ENCODE peak calls at places on chromosome 5, in six cellular contexts. One of them, this sample, is unnamed.

GRCh38 chr5:53326420-53327153 is 153.8 kb upstream of the FST start:
- DNase-seq in OCI-LY7: no peak
- DNase-seq in neural progenitor cell: no peak
- DNase-seq in HCT116: no peak
- DNase-seq in PC-9: no peak
- DNase-seq in HepG2: no peak
- DNase-seq in this sample: no peak

GRCh38 chr5:109567374-109568044 is 122.2 kb upstream of the MAN2A1 start:
- DNase-seq in OCI-LY7: no peak
- DNase-seq in neural progenitor cell: no peak
- DNase-seq in HCT116: no peak
- DNase-seq in PC-9: no peak
- DNase-seq in HepG2: peak
- DNase-seq in this sample: no peak

GRCh38 chr5:146653560-146653959 is 137.6 kb upstream of the GPR151 start:
- DNase-seq in OCI-LY7: no peak
- DNase-seq in neural progenitor cell: no peak
- DNase-seq in HCT116: no peak
- DNase-seq in PC-9: no peak
- DNase-seq in HepG2: no peak
- DNase-seq in this sample: no peak

GRCh38 chr5:16626696-16627264 is 10.0 kb upstream of the RETREG1 start:
- DNase-seq in OCI-LY7: no peak
- DNase-seq in neural progenitor cell: no peak
- DNase-seq in HCT116: no peak
- DNase-seq in PC-9: no peak
- DNase-seq in HepG2: no peak
- DNase-seq in this sample: no peak

GRCh38 chr5:132215329-132215728 is 12.3 kb downstream of the P4HA2 start:
- DNase-seq in OCI-LY7: no peak
- DNase-seq in neural progenitor cell: no peak
- DNase-seq in HCT116: no peak
- DNase-seq in PC-9: peak
- DNase-seq in HepG2: no peak
- DNase-seq in this sample: peak

GRCh38 chr5:3364941-3365340 is 230.7 kb upstream of the IRX1 start:
- DNase-seq in OCI-LY7: peak
- DNase-seq in neural progenitor cell: no peak
- DNase-seq in HCT116: no peak
- DNase-seq in PC-9: no peak
- DNase-seq in HepG2: no peak
- DNase-seq in this sample: no peak

GRCh38 chr5:62305358-62305714 is 670 bp upstream of the KIF2A start:
- DNase-seq in OCI-LY7: no peak
- DNase-seq in neural progenitor cell: no peak
- DNase-seq in HCT116: no peak
- DNase-seq in PC-9: no peak
- DNase-seq in HepG2: no peak
- DNase-seq in this sample: no peak

GRCh38 chr5:36367524-36367923 is 65.8 kb upstream of the RANBP3L start:
- DNase-seq in OCI-LY7: no peak
- DNase-seq in neural progenitor cell: no peak
- DNase-seq in HCT116: no peak
- DNase-seq in PC-9: no peak
- DNase-seq in HepG2: no peak
- DNase-seq in this sample: no peak

GRCh38 chr5:134873494-134873893 is 677 bp upstream of the TXNDC15 start:
- DNase-seq in OCI-LY7: peak
- DNase-seq in neural progenitor cell: peak
- DNase-seq in HCT116: no peak
- DNase-seq in PC-9: no peak
- DNase-seq in HepG2: no peak
- DNase-seq in this sample: no peak

GRCh38 chr5:14900661-14901461 is 29.3 kb upstream of the ANKH start:
- DNase-seq in OCI-LY7: no peak
- DNase-seq in neural progenitor cell: no peak
- DNase-seq in HCT116: no peak
- DNase-seq in PC-9: peak
- DNase-seq in HepG2: peak
- DNase-seq in this sample: no peak

GRCh38 chr5:66861402-66861801 is 265.2 kb downstream of the MAST4 start:
- DNase-seq in OCI-LY7: no peak
- DNase-seq in neural progenitor cell: no peak
- DNase-seq in HCT116: no peak
- DNase-seq in PC-9: no peak
- DNase-seq in HepG2: no peak
- DNase-seq in this sample: no peak

GRCh38 chr5:88140396-88140862 is 128.2 kb downstream of the TMEM161B start:
- DNase-seq in OCI-LY7: no peak
- DNase-seq in neural progenitor cell: peak
- DNase-seq in HCT116: no peak
- DNase-seq in PC-9: no peak
- DNase-seq in HepG2: no peak
- DNase-seq in this sample: no peak

GRCh38 chr5:56818409-56819026 is 3.2 kb downstream of the MAP3K1 start:
- DNase-seq in OCI-LY7: no peak
- DNase-seq in neural progenitor cell: no peak
- DNase-seq in HCT116: no peak
- DNase-seq in PC-9: no peak
- DNase-seq in HepG2: no peak
- DNase-seq in this sample: no peak

GRCh38 chr5:18095061-18095460 is 460.8 kb downstream of the TAF11L14 start:
- DNase-seq in OCI-LY7: no peak
- DNase-seq in neural progenitor cell: no peak
- DNase-seq in HCT116: no peak
- DNase-seq in PC-9: no peak
- DNase-seq in HepG2: no peak
- DNase-seq in this sample: no peak

GRCh38 chr5:88827997-88828396 is 55.0 kb downstream of the MEF2C start:
- DNase-seq in OCI-LY7: no peak
- DNase-seq in neural progenitor cell: no peak
- DNase-seq in HCT116: no peak
- DNase-seq in PC-9: no peak
- DNase-seq in HepG2: no peak
- DNase-seq in this sample: no peak

GRCh38 chr5:145887976-145888574 is 15.3 kb upstream of the GRXCR2 start:
- DNase-seq in OCI-LY7: peak
- DNase-seq in neural progenitor cell: peak
- DNase-seq in HCT116: peak
- DNase-seq in PC-9: peak
- DNase-seq in HepG2: peak
- DNase-seq in this sample: peak

GRCh38 chr5:77791926-77792325 is 15.8 kb upstream of the TBCA start:
- DNase-seq in OCI-LY7: no peak
- DNase-seq in neural progenitor cell: no peak
- DNase-seq in HCT116: no peak
- DNase-seq in PC-9: no peak
- DNase-seq in HepG2: no peak
- DNase-seq in this sample: no peak

GRCh38 chr5:6185574-6185973 is 192.8 kb downstream of the MED10 start:
- DNase-seq in OCI-LY7: no peak
- DNase-seq in neural progenitor cell: no peak
- DNase-seq in HCT116: no peak
- DNase-seq in PC-9: no peak
- DNase-seq in HepG2: no peak
- DNase-seq in this sample: no peak

GRCh38 chr5:143772621-143773020 is 39.3 kb upstream of the HMHB1 start:
- DNase-seq in OCI-LY7: no peak
- DNase-seq in neural progenitor cell: no peak
- DNase-seq in HCT116: no peak
- DNase-seq in PC-9: no peak
- DNase-seq in HepG2: no peak
- DNase-seq in this sample: no peak

GRCh38 chr5:149938791-149939358 is 5.7 kb downstream of the PDE6A start:
- DNase-seq in OCI-LY7: no peak
- DNase-seq in neural progenitor cell: no peak
- DNase-seq in HCT116: no peak
- DNase-seq in PC-9: peak
- DNase-seq in HepG2: no peak
- DNase-seq in this sample: peak
- H3K27ac ChIP-seq in OCI-LY7: no peak
- H3K27ac ChIP-seq in neural progenitor cell: no peak
- H3K27ac ChIP-seq in HCT116: no peak
- H3K27ac ChIP-seq in PC-9: peak
- H3K27ac ChIP-seq in HepG2: no peak
- H3K27ac ChIP-seq in this sample: peak

GRCh38 chr5:133611357-133612020 is 852 bp downstream of the FSTL4 start:
- DNase-seq in OCI-LY7: no peak
- DNase-seq in neural progenitor cell: peak
- DNase-seq in HCT116: no peak
- DNase-seq in PC-9: no peak
- DNase-seq in HepG2: no peak
- DNase-seq in this sample: no peak
- H3K4me2 ChIP-seq in OCI-LY7: no peak
- H3K4me2 ChIP-seq in neural progenitor cell: peak
- H3K4me2 ChIP-seq in HCT116: peak
- H3K4me2 ChIP-seq in PC-9: no peak
- H3K4me2 ChIP-seq in HepG2: peak
- H3K4me2 ChIP-seq in this sample: peak

GRCh38 chr5:176386491-176386890 is 1.9 kb downstream of the NOP16 start:
- DNase-seq in OCI-LY7: no peak
- DNase-seq in neural progenitor cell: no peak
- DNase-seq in HCT116: no peak
- DNase-seq in PC-9: no peak
- DNase-seq in HepG2: no peak
- DNase-seq in this sample: no peak
- H3K4me3 ChIP-seq in OCI-LY7: peak
- H3K4me3 ChIP-seq in neural progenitor cell: no peak
- H3K4me3 ChIP-seq in HCT116: no peak
- H3K4me3 ChIP-seq in PC-9: peak
- H3K4me3 ChIP-seq in HepG2: peak
- H3K4me3 ChIP-seq in this sample: peak

GRCh38 chr5:102385365-102385764 is 89.3 kb upstream of the SLCO4C1 start:
- DNase-seq in OCI-LY7: no peak
- DNase-seq in neural progenitor cell: no peak
- DNase-seq in HCT116: no peak
- DNase-seq in PC-9: no peak
- DNase-seq in HepG2: no peak
- DNase-seq in this sample: no peak

GRCh38 chr5:102388235-102388634 is 92.2 kb upstream of the SLCO4C1 start:
- DNase-seq in OCI-LY7: no peak
- DNase-seq in neural progenitor cell: no peak
- DNase-seq in HCT116: no peak
- DNase-seq in PC-9: no peak
- DNase-seq in HepG2: no peak
- DNase-seq in this sample: no peak
- H3K27ac ChIP-seq in OCI-LY7: no peak
- H3K27ac ChIP-seq in neural progenitor cell: no peak
- H3K27ac ChIP-seq in HCT116: no peak
- H3K27ac ChIP-seq in PC-9: no peak
- H3K27ac ChIP-seq in HepG2: no peak
- H3K27ac ChIP-seq in this sample: no peak